ENCODE peak calls at places on chromosomes 7 and 10, in five cellular contexts. J is HCT116, H is kidney, F is SK-N-SH, L is RWPE2. R is an unnamed sample. For H3K9me3, the result is how much of the 10 kb centered on the place peaks cover.

GRCh38 chr10:31263903-31264302 is 55.1 kb upstream of the ZEB1 start:
- DNase-seq in L (no peak), F (no peak), H (no peak), J (no peak), R (no peak)

GRCh38 chr7:64875658-64876406 is 27.2 kb upstream of the ZNF273 start:
- DNase-seq in J (no peak), L (no peak), F (peak), H (no peak), R (no peak)

GRCh38 chr7:29556405-29557195 is 7.0 kb upstream of the PRR15 start:
- DNase-seq in J (no peak), F (no peak), H (no peak), L (no peak), R (no peak)

GRCh38 chr7:26857170-26857533 is 7.2 kb downstream of the SKAP2 start:
- DNase-seq in H (no peak), L (no peak), J (no peak), F (no peak), R (no peak)

GRCh38 chr7:778968-779451 is 51.9 kb upstream of the PRKAR1B start:
- DNase-seq in L (peak), J (no peak), F (peak), H (peak), R (no peak)

GRCh38 chr7:112668561-112668960 is 121.6 kb downstream of the TMEM168 start:
- DNase-seq in F (no peak), H (no peak), L (no peak), J (no peak), R (no peak)

GRCh38 chr10:27349987-27350386 is 109.4 kb upstream of the ACBD5 start:
- DNase-seq in J (no peak), F (peak), L (no peak), H (no peak), R (no peak)

GRCh38 chr7:115352375-115352774 is 430.5 kb downstream of the MDFIC start:
- DNase-seq in F (no peak), L (no peak), H (no peak), J (no peak), R (peak)

GRCh38 chr10:57955076-57955475 is 312.6 kb downstream of the IPMK start:
- DNase-seq in H (no peak), J (no peak), F (no peak), L (no peak), R (no peak)

GRCh38 chr10:97319671-97320479 is 804 bp downstream of the FRAT1 start:
- DNase-seq in J (no peak), L (no peak), H (peak), F (peak), R (no peak)

GRCh38 chr10:77030915-77031425 is 606.6 kb downstream of the KCNMA1 start:
- DNase-seq in J (no peak), H (no peak), F (no peak), L (no peak), R (no peak)

GRCh38 chr10:77045046-77045445 is 592.6 kb downstream of the KCNMA1 start:
- DNase-seq in L (no peak), F (no peak), H (no peak), J (no peak), R (no peak)

GRCh38 chr7:46153951-46154787 is 233.1 kb upstream of the IGFBP3 start:
- DNase-seq in J (no peak), H (no peak), F (no peak), L (peak), R (no peak)

GRCh38 chr7:142887282-142888015 is 1.9 kb upstream of the TRPV6 start:
- DNase-seq in H (no peak), J (no peak), F (no peak), L (no peak), R (no peak)

GRCh38 chr10:70714245-70714644 is 41.9 kb downstream of the ADAMTS14 start:
- DNase-seq in F (no peak), L (no peak), H (no peak), J (no peak), R (no peak)

GRCh38 chr10:98314577-98315284 is 46.7 kb upstream of the LOXL4 start:
- DNase-seq in J (no peak), F (no peak), L (no peak), H (no peak), R (no peak)

GRCh38 chr10:88415533-88416130 is 167.5 kb downstream of the RNLS start:
- DNase-seq in J (no peak), F (no peak), H (no peak), L (no peak), R (no peak)

GRCh38 chr7:12866237-12866636 is 178.8 kb downstream of the ARL4A start:
- DNase-seq in F (no peak), H (no peak), L (no peak), J (no peak), R (no peak)

GRCh38 chr10:71694567-71694968 is 25.0 kb downstream of the C10orf105 start:
- DNase-seq in J (no peak), F (no peak), L (no peak), H (no peak), R (no peak)

GRCh38 chr7:150311711-150312110 is 11.4 kb upstream of the LRRC61 start:
- DNase-seq in H (no peak), L (no peak), J (no peak), F (no peak), R (no peak)

GRCh38 chr10:74415440-74415839 is 264.4 kb downstream of the ADK start:
- DNase-seq in H (no peak), F (peak), J (no peak), L (no peak), R (no peak)

GRCh38 chr10:74417397-74417796 is 266.4 kb downstream of the ADK start:
- DNase-seq in H (no peak), J (no peak), F (no peak), L (no peak), R (no peak)

GRCh38 chr10:74419491-74420466 is 268.8 kb downstream of the ADK start:
- DNase-seq in J (peak), H (no peak), L (no peak), F (peak), R (no peak)

GRCh38 chr10:74418285-74418872 is 267.4 kb downstream of the ADK start:
- DNase-seq in L (no peak), H (no peak), J (no peak), F (peak), R (no peak)
- H3K27ac ChIP-seq in L (no peak), H (no peak), J (no peak), F (peak), R (no peak)

DNA sequence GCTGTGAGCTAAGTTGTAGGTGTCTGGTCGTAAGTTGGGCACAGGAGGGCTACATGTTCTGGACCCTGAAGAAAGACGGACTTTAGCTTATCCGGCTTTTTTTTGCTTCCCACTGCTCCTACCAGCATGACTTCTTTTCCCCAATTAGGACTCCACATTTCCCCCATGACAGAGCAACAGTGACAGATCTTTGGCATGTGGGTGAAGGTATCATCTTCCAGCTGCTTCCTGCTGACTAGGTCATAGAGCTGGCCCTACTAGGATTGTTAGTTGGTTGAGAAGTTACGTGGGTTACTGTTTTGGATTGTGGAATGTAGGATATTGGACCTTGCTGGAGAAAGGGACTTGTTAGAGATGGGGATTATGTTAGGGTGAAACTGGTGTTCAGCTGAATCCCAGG is 21.4 kb downstream of the LANCL2 start:
- DNase-seq in J (no peak), H (no peak), F (no peak), L (no peak), R (no peak)
- H3K9me3 ChIP-seq in J (under half), H (under half), F (under half), L (under half), R (under half)

GRCh38 chr10:6600224-6600987 is 20.3 kb upstream of the PRKCQ start:
- DNase-seq in J (no peak), L (no peak), F (no peak), H (no peak), R (no peak)

GRCh38 chr10:6603142-6604125 is 23.4 kb upstream of the PRKCQ start:
- DNase-seq in H (no peak), J (no peak), L (no peak), F (no peak), R (no peak)

GRCh38 chr10:6602021-6602699 is 22.1 kb upstream of the PRKCQ start:
- DNase-seq in H (no peak), L (no peak), F (no peak), J (no peak), R (no peak)

GRCh38 chr10:6602700-6603084 is 22.6 kb upstream of the PRKCQ start:
- DNase-seq in F (no peak), H (no peak), J (no peak), L (no peak), R (no peak)

DNA sequence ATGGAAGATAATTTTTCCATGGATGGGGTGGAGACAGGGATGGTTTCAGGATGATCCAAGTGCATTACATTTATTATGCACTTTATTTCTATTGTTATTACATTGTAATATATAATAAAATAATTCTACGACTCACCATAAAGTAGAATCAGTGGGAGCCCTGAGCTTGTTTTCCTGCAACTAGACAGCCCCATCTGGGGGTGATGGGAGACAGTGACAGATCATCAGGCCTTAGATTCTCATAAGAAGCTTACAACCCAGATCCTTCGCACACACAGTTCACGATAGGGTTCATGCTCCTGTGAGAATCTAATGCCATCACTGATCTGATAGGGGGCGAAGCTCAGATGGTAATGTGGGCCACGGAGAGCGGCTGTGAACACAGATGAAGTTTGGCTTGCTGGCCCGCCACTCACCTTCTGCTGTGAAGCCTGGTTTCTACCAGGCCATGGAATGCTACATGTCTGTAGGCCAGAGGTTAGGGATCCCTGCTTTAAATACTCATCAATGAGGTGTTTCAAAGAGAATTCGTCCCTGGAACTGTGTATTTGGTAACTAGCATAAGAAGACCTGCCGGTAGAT is 21.2 kb upstream of the PRKCQ start:
- DNase-seq in L (no peak), F (no peak), J (no peak), H (no peak), R (no peak)
- TF ChIP-seq CTCF in L (peak), F (no peak), J (no peak), H (no peak), R (no peak)

GRCh38 chr7:92699560-92699959 is 109.4 kb upstream of the FAM133B start:
- DNase-seq in J (no peak), L (no peak), F (no peak), H (no peak), R (no peak)
- H3K27ac ChIP-seq in J (no peak), L (peak), F (peak), H (no peak), R (peak)

GRCh38 chr7:157840913-157841756 is 504.3 kb downstream of the DNAJB6 start:
- DNase-seq in J (no peak), L (no peak), H (peak), F (no peak), R (no peak)
- H3K9me3 ChIP-seq in J (under half), L (under half), H (under half), F (under half), R (half or more)

GRCh38 chr10:62426086-62426485 is 51.9 kb downstream of the ZNF365 start:
- DNase-seq in H (no peak), J (peak), F (no peak), L (no peak), R (no peak)

GRCh38 chr10:62426600-62426999 is 52.4 kb downstream of the ZNF365 start:
- DNase-seq in F (no peak), L (no peak), J (peak), H (no peak), R (no peak)

GRCh38 chr10:62422068-62422590 is 48.0 kb downstream of the ZNF365 start:
- DNase-seq in H (no peak), J (no peak), F (no peak), L (no peak), R (peak)

GRCh38 chr10:62424026-62424425 is 49.9 kb downstream of the ZNF365 start:
- DNase-seq in L (no peak), H (no peak), F (no peak), J (no peak), R (no peak)
- TF ChIP-seq CTCF in L (peak), H (no peak), F (no peak), J (peak), R (no peak)